ENCODE peak calls at places on chromosomes 5 and 9, in seven cellular contexts. B is adrenal gland, U is heart left ventricle, Q is RWPE2, C is GM23248, W is BE2C, A is Karpas-422. T is an unnamed sample.

GRCh38 chr9:121282309-121283071 is 14.5 kb downstream of the GSN start:
- DNase-seq in B (peak; percentile 56), U (peak; percentile 73), Q (no peak), C (peak; percentile 90), W (no peak), A (no peak), T (no peak)

GRCh38 chr5:91095786-91096380 is 287.2 kb downstream of the ARRDC3 start:
- DNase-seq in B (no peak), U (no peak), Q (no peak), C (no peak), W (no peak), A (no peak), T (no peak)

GRCh38 chr5:147699496-147700088 is 82.9 kb downstream of the JAKMIP2 start:
- DNase-seq in B (no peak), U (no peak), Q (no peak), C (no peak), W (no peak), A (no peak), T (no peak)

GRCh38 chr5:58366461-58366860 is 93.4 kb downstream of the PLK2 start:
- DNase-seq in B (no peak), U (no peak), Q (no peak), C (peak; percentile 52), W (no peak), A (no peak), T (no peak)

GRCh38 chr9:111622626-111623025 is 8.5 kb upstream of the DNAJC25 start:
- DNase-seq in B (peak; percentile 85), U (no peak), Q (no peak), C (peak; percentile 87), W (no peak), A (no peak), T (no peak)

GRCh38 chr9:114108016-114108833 is 9.1 kb upstream of the KIF12 start:
- DNase-seq in B (peak; percentile 74), U (peak; percentile 78), Q (no peak), C (peak; percentile 84), W (peak; percentile 82), A (peak; percentile 87), T (peak; percentile 76)

GRCh38 chr9:116395409-116396037 is 241.9 kb downstream of the PAPPA start:
- DNase-seq in B (no peak), U (no peak), Q (no peak), C (no peak), W (no peak), A (peak; percentile 79), T (no peak)

GRCh38 chr5:65126192-65126591 is 355.5 kb downstream of the ADAMTS6 start:
- DNase-seq in B (no peak), U (no peak), Q (no peak), C (peak; percentile 74), W (no peak), A (no peak), T (no peak)

GRCh38 chr5:98783051-98783649 is 9.7 kb downstream of the RGMB start:
- DNase-seq in B (no peak), U (no peak), Q (no peak), C (peak; percentile 11), W (no peak), A (no peak), T (no peak)

GRCh38 chr5:138240690-138241385 is 27.7 kb upstream of the CDC23 start:
- DNase-seq in B (no peak), U (no peak), Q (no peak), C (no peak), W (no peak), A (no peak), T (no peak)

GRCh38 chr5:147675168-147675567 is 107.4 kb downstream of the JAKMIP2 start:
- DNase-seq in B (no peak), U (no peak), Q (no peak), C (no peak), W (no peak), A (peak; percentile 49), T (no peak)

GRCh38 chr5:39675676-39676075 is 250.9 kb upstream of the DAB2 start:
- DNase-seq in B (no peak), U (no peak), Q (no peak), C (no peak), W (no peak), A (no peak), T (no peak)

GRCh38 chr9:72454871-72455471 is 66.4 kb upstream of the TMC1 start:
- DNase-seq in B (no peak), U (no peak), Q (no peak), C (no peak), W (no peak), A (no peak), T (no peak)

GRCh38 chr5:143065185-143065584 is 295.0 kb downstream of the ARHGAP26 start:
- DNase-seq in B (no peak), U (no peak), Q (no peak), C (peak; percentile 91), W (no peak), A (no peak), T (no peak)

GRCh38 chr5:176436641-176437040 is 11.5 kb upstream of the FAF2 start:
- DNase-seq in B (no peak), U (no peak), Q (no peak), C (peak; percentile 72), W (no peak), A (no peak), T (no peak)

GRCh38 chr9:21294325-21294724 is 10.8 kb downstream of the IFNA5 start:
- DNase-seq in B (no peak), U (no peak), Q (no peak), C (peak; percentile 43), W (no peak), A (no peak), T (no peak)

GRCh38 chr9:132108728-132109127 is 29.1 kb upstream of the MED27 start:
- DNase-seq in B (no peak), U (no peak), Q (no peak), C (no peak), W (no peak), A (no peak), T (no peak)

GRCh38 chr5:74516217-74516636 is 124.3 kb downstream of the ENC1 start:
- DNase-seq in B (no peak), U (peak; percentile 30), Q (no peak), C (peak; percentile 42), W (peak; percentile 42), A (no peak), T (no peak)

GRCh38 chr9:113410207-113411158 is at the start of the genes C9orf43 and POLE3:
- DNase-seq in B (peak; percentile 94), U (peak; percentile 96), Q (peak; percentile 93), C (peak; percentile 99), W (peak; percentile 96), A (peak; percentile 99), T (peak; percentile 85)

GRCh38 chr5:119031905-119032304 is 39.0 kb upstream of the DMXL1 start:
- DNase-seq in B (peak; percentile 38), U (no peak), Q (no peak), C (no peak), W (no peak), A (peak; percentile 59), T (no peak)

GRCh38 chr9:106634641-106635040 is 228.3 kb upstream of the ZNF462 start:
- DNase-seq in B (no peak), U (no peak), Q (no peak), C (no peak), W (no peak), A (no peak), T (no peak)

DNA sequence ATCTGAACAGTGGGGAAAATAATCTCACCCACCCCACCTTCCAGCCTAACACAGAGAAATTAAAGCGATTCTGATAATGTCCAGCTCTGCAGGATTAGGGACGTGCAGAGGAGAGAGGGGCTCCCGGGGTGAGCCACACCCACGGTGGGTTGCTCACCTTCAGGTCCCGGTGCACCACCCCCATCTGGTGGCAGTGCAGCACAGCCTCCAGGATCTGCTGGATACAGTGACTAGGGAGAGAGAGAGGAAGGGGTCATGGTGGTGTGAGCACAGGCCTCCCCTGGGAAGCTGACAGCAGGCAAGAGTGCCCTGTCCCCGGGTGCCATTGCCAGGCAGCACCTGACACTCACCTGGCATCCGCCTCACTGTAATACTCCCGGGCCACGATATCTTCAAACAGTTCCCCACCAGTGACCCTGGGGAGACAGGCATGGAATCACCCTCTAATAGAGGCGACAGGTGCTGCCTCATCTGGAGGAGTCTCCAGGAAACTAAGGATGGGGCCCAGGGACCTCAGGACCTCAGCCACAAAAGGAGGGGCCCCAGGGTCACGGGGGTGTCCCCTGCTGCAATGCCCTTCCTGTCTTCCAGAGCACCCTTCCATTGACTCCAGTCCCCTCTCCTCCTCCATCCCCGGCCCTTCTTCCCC is 33.0 kb downstream of the CAMK2A start:
- DNase-seq in B (no peak), U (no peak), Q (no peak), C (no peak), W (peak; percentile 67), A (no peak), T (peak; percentile 18)
- H3K4me1 ChIP-seq in B (no peaks in the 10 kb centered on the region), U (no peaks in the 10 kb centered on the region), Q (no peaks in the 10 kb centered on the region), C (peaks cover 4% of the 10 kb centered on the region), W (peaks cover 16% of the 10 kb centered on the region), A (peaks cover 4% of the 10 kb centered on the region), T (peaks cover 2% of the 10 kb centered on the region)

DNA sequence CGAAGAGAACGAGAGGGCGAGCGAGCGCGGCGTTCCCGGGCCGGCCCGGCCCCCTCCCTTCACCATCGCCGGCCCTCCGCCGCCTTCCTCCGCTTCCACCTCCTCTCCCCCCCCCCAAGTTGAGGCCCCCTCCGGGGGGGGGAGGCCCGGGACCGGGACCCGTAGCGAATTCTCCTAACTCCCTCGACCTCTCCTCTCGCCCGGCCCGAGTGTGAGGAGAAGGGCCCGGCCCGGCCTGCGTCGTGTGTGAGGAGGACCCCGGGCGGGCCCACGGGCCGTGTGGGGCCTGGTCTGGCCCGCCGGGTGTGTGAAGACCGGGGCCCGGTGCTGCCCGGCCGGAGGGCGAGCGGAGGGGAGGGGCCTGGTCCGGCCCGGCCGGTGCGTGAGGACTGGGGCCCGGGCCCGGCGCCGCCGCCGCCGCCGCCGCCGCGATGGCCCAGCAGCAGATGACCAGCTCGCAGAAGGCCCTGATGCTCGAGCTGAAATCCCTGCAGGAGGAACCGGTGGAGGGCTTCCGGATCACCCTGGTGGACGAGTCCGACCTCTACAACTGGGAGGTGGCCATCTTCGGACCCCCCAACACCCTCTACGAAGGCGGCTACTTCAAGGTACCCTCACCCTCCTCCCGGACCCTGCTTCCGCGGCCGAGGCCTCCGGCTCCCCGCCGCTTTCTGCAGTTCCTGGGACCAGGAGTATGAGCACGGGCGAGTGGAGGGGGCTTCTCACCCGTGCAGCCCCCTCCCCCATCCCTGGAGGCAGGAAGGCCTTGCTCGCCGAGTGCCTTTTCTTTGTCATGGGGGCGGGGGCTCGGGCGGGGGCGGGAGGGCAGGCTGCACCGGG is 587 bp downstream of the UBE2R2 start:
- DNase-seq in B (peak; percentile 51), U (peak; percentile 60), Q (peak; percentile 73), C (peak; percentile 89), W (peak; percentile 85), A (peak; percentile 83), T (peak; percentile 31)
- H3K4me3 ChIP-seq in B (peak overlapping the region; percentile 81), U (peak overlapping the region; percentile 91), Q (peak overlapping the region; percentile 83), C (peak overlapping the region; percentile 87), W (peak overlapping the region; percentile 84), A (peak overlapping the region; percentile 97), T (peak overlapping the region; percentile 91)

GRCh38 chr5:181047288-181047687 is 7.2 kb downstream of the BTNL9 start:
- DNase-seq in B (no peak), U (no peak), Q (no peak), C (no peak), W (no peak), A (no peak), T (no peak)
- H3K27me3 ChIP-seq in B (peaks cover 25% of the 10 kb centered on the region), U (peaks cover 40% of the 10 kb centered on the region), Q (peaks cover 45% of the 10 kb centered on the region), C (peaks cover 22% of the 10 kb centered on the region), W (peaks cover 38% of the 10 kb centered on the region), A (no peaks in the 10 kb centered on the region), T (peaks cover 14% of the 10 kb centered on the region)

DNA sequence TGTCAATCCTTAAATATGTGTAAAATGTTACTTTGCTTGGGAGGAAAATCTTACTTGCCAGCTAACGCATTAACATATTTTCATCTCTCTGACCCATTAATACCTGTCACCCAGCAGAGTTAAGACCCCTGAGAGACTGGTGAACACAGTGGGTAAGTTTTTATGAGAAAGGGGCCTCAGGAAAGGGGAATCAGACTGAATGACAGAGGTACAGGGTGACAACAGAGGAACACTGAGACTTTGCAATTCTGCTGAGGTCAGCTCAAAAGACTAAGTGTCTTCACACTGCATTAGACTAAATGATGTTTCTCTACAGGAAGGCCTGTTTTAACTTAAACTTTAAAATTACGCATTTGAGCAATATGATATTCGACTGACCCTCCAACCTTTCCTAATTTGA is 223.8 kb downstream of the EFNA5 start:
- DNase-seq in B (no peak), U (no peak), Q (no peak), C (no peak), W (no peak), A (no peak), T (no peak)
- H3K4me1 ChIP-seq in B (no peaks in the 10 kb centered on the region), U (no peaks in the 10 kb centered on the region), Q (no peaks in the 10 kb centered on the region), C (no peaks in the 10 kb centered on the region), W (peaks cover 5% of the 10 kb centered on the region), A (no peaks in the 10 kb centered on the region), T (no peaks in the 10 kb centered on the region)